ENCODE peak calls at places on chromosomes 7 and 10, in five cellular contexts. One of them, this sample, is unnamed.

GRCh38 chr7:906776-907157 is 30.4 kb downstream of the GET4 start:
- DNase-seq in H1: no peak
- DNase-seq in IMR-90: no peak
- DNase-seq in neuronal stem cell: no peak
- DNase-seq in mesenchymal stem cell: no peak
- DNase-seq in this sample: no peak

GRCh38 chr10:70785190-70785589 is at the start of gene TBATA:
- DNase-seq in H1: no peak
- DNase-seq in IMR-90: no peak
- DNase-seq in neuronal stem cell: no peak
- DNase-seq in mesenchymal stem cell: no peak
- DNase-seq in this sample: no peak

GRCh38 chr7:107232568-107233090 is 63.8 kb downstream of the HBP1 start:
- DNase-seq in H1: no peak
- DNase-seq in IMR-90: peak
- DNase-seq in neuronal stem cell: no peak
- DNase-seq in mesenchymal stem cell: peak
- DNase-seq in this sample: no peak

GRCh38 chr7:91657386-91658120 is 222.9 kb downstream of the MTERF1 start:
- DNase-seq in H1: no peak
- DNase-seq in IMR-90: no peak
- DNase-seq in neuronal stem cell: no peak
- DNase-seq in mesenchymal stem cell: peak
- DNase-seq in this sample: no peak

GRCh38 chr10:73768881-73769280 is 13.0 kb upstream of the CHCHD1 start:
- DNase-seq in H1: no peak
- DNase-seq in IMR-90: no peak
- DNase-seq in neuronal stem cell: no peak
- DNase-seq in mesenchymal stem cell: no peak
- DNase-seq in this sample: peak

GRCh38 chr10:62732841-62733653 is 71.5 kb upstream of the ADO start:
- DNase-seq in H1: no peak
- DNase-seq in IMR-90: peak
- DNase-seq in neuronal stem cell: no peak
- DNase-seq in mesenchymal stem cell: peak
- DNase-seq in this sample: no peak

GRCh38 chr10:131998050-131998844 is 16.5 kb upstream of the BNIP3 start:
- DNase-seq in H1: no peak
- DNase-seq in IMR-90: no peak
- DNase-seq in neuronal stem cell: no peak
- DNase-seq in mesenchymal stem cell: no peak
- DNase-seq in this sample: no peak

GRCh38 chr10:84026821-84027257 is 112.5 kb upstream of the GHITM start:
- DNase-seq in H1: no peak
- DNase-seq in IMR-90: peak
- DNase-seq in neuronal stem cell: peak
- DNase-seq in mesenchymal stem cell: peak
- DNase-seq in this sample: peak

GRCh38 chr10:72331575-72332422 is 22.9 kb downstream of the DNAJB12 start:
- DNase-seq in H1: peak
- DNase-seq in IMR-90: peak
- DNase-seq in neuronal stem cell: peak
- DNase-seq in mesenchymal stem cell: peak
- DNase-seq in this sample: peak

GRCh38 chr10:123986736-123987135 is 95.1 kb upstream of the CPXM2 start:
- DNase-seq in H1: no peak
- DNase-seq in IMR-90: no peak
- DNase-seq in neuronal stem cell: no peak
- DNase-seq in mesenchymal stem cell: no peak
- DNase-seq in this sample: no peak

GRCh38 chr10:97499561-97500296 is 1.0 kb downstream of the UBTD1 start:
- DNase-seq in H1: no peak
- DNase-seq in IMR-90: peak
- DNase-seq in neuronal stem cell: no peak
- DNase-seq in mesenchymal stem cell: peak
- DNase-seq in this sample: no peak

GRCh38 chr10:124640538-124641231 is 103.5 kb downstream of the FAM53B start:
- DNase-seq in H1: no peak
- DNase-seq in IMR-90: no peak
- DNase-seq in neuronal stem cell: peak
- DNase-seq in mesenchymal stem cell: no peak
- DNase-seq in this sample: no peak

GRCh38 chr7:128084896-128085608 is 53.8 kb upstream of the LRRC4 start:
- DNase-seq in H1: no peak
- DNase-seq in IMR-90: peak
- DNase-seq in neuronal stem cell: no peak
- DNase-seq in mesenchymal stem cell: peak
- DNase-seq in this sample: no peak

DNA sequence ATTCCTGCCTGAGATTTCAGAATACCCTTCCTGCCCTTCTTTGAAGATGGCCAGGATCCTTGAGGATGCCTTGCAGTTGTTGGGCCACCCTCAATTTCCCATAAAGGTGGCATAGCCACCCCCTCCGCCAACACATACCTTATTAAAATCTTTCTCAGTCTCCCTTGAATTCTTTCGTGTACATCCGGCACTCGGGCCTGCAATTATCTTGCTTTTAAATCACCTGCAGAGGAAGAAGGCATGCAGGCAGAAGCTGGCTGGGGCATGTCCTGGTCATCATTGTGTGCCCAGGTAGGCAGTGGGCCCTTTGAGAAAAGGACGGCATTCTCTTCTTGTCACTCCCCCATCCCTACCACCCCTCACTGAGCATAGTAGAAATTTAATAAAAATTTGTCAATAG is 189.5 kb upstream of the LYZL1 start:
- DNase-seq in H1: no peak
- DNase-seq in IMR-90: no peak
- DNase-seq in neuronal stem cell: no peak
- DNase-seq in mesenchymal stem cell: no peak
- DNase-seq in this sample: no peak
- H2BK120ac ChIP-seq in H1: no peak
- H2BK120ac ChIP-seq in IMR-90: no peak
- H2BK120ac ChIP-seq in neuronal stem cell: no peak
- H2BK120ac ChIP-seq in mesenchymal stem cell: no peak
- H2BK120ac ChIP-seq in this sample: no peak

GRCh38 chr7:113099284-113099919 is 12.8 kb upstream of the GPR85 start:
- DNase-seq in H1: no peak
- DNase-seq in IMR-90: peak
- DNase-seq in neuronal stem cell: no peak
- DNase-seq in mesenchymal stem cell: no peak
- DNase-seq in this sample: peak
- H2BK120ac ChIP-seq in H1: no peak
- H2BK120ac ChIP-seq in IMR-90: no peak
- H2BK120ac ChIP-seq in neuronal stem cell: no peak
- H2BK120ac ChIP-seq in mesenchymal stem cell: no peak
- H2BK120ac ChIP-seq in this sample: no peak

DNA sequence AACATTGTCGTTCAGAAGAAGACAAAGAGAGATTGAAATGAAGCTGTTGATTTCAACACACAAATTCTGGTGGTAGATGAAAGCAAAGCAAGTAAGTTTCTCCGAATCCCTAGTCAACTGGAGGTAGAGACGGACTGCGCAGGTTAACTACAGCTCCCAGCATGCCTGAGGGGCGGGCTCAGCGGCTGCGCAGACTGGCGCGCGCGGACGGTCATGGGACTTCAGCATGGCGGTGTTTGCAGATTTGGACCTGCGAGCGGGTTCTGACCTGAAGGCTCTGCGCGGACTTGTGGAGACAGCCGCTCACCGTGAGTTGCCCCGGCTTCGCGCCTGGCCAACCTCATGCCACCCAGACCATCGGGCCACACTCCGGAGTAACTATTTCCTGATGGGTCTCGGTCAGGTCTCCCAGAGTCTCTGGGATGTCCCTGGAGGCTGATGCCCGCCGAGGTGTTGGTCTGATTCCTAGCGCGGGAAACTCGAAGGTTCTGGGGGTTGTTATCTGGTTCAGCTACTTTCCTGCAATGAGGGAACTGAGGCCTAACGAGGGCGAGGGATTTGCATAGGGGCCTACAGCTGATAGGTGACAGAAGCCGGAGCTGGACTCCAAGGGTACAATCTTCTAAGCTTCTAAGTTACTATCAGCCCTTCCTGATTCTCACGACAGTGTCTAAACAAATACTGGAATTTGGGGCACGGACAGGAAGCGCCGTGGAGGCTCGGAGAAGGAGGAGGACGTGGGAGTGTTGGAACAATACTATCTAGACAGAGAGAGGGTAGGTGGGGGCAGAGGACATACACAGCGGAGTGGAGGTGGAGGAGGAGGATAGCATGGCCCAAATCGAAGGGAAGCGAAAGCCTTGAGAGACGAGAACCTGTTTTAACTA is at the start of gene RPP30:
- DNase-seq in H1: no peak
- DNase-seq in IMR-90: peak
- DNase-seq in neuronal stem cell: peak
- DNase-seq in mesenchymal stem cell: peak
- DNase-seq in this sample: peak
- H2BK120ac ChIP-seq in H1: no peak
- H2BK120ac ChIP-seq in IMR-90: peak
- H2BK120ac ChIP-seq in neuronal stem cell: no peak
- H2BK120ac ChIP-seq in mesenchymal stem cell: no peak
- H2BK120ac ChIP-seq in this sample: no peak

DNA sequence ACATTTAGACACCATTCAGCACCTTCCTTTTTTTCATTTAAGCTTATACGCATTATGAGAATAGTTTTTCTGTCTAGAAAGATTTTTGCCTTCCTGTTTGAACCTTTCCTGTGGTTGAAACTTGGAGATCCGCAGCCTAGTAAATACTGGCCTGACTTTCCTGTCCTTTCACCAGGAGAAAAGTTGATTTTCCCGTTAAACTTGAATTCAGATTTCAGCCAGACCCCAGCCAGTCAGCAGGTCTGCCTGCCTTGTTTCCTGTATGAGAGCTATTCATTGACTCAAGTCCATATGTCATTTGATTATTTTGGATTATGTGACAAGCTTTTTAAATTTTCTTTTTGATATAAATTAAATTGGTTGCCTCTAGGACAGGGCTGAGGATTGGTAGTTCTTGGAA is 71.5 kb downstream of the EVX1 start:
- DNase-seq in H1: no peak
- DNase-seq in IMR-90: no peak
- DNase-seq in neuronal stem cell: no peak
- DNase-seq in mesenchymal stem cell: no peak
- DNase-seq in this sample: no peak
- H2BK120ac ChIP-seq in H1: no peak
- H2BK120ac ChIP-seq in IMR-90: no peak
- H2BK120ac ChIP-seq in neuronal stem cell: no peak
- H2BK120ac ChIP-seq in mesenchymal stem cell: no peak
- H2BK120ac ChIP-seq in this sample: no peak

DNA sequence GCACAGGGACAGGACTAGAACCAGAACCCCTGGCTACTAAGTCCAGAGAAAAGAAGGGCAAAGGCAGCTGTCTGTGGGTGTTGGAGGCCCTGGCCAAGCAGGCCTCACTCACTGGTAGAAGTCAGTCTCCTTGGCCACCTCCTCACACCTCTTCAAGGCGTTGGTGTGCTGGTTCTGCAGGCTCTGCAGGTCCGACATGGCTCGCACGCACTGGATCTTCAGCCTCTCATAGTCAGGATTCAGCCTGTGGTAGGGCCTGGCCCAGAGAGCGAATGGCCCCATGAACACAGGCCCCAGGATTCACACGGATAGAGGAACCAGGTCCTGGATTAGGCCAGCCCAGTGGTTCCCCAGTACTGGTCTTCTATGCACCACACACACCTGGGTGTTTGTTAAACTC is 72.4 kb downstream of the DLG5 start:
- DNase-seq in H1: no peak
- DNase-seq in IMR-90: no peak
- DNase-seq in neuronal stem cell: no peak
- DNase-seq in mesenchymal stem cell: no peak
- DNase-seq in this sample: no peak
- H2BK120ac ChIP-seq in H1: no peak
- H2BK120ac ChIP-seq in IMR-90: no peak
- H2BK120ac ChIP-seq in neuronal stem cell: no peak
- H2BK120ac ChIP-seq in mesenchymal stem cell: no peak
- H2BK120ac ChIP-seq in this sample: no peak

GRCh38 chr10:80739328-80739727 is 201.6 kb downstream of the SH2D4B start:
- DNase-seq in H1: no peak
- DNase-seq in IMR-90: no peak
- DNase-seq in neuronal stem cell: no peak
- DNase-seq in mesenchymal stem cell: no peak
- DNase-seq in this sample: no peak
- H2BK120ac ChIP-seq in H1: no peak
- H2BK120ac ChIP-seq in IMR-90: no peak
- H2BK120ac ChIP-seq in neuronal stem cell: peak
- H2BK120ac ChIP-seq in mesenchymal stem cell: no peak
- H2BK120ac ChIP-seq in this sample: no peak

DNA sequence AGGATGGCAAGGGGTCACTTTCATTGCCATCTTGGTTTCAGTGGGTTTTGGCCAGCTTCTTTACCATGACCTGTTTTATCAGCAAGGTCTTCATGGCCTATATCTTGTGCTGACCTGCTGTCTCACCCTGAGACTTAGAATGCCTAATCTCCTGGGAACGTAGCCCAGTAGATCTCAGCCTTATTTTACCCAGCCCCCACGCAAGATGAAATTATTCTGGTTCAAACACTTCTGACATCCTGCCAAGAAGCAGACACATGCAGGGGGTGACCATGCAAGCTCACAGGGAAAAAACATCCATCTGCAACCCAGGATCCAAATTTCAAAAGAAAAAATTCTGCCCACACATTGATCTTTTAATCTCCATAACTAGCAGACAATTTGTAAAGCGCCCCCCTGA is 88.4 kb upstream of the EEPD1 start:
- DNase-seq in H1: no peak
- DNase-seq in IMR-90: no peak
- DNase-seq in neuronal stem cell: no peak
- DNase-seq in mesenchymal stem cell: no peak
- DNase-seq in this sample: no peak
- H2BK120ac ChIP-seq in H1: no peak
- H2BK120ac ChIP-seq in IMR-90: no peak
- H2BK120ac ChIP-seq in neuronal stem cell: no peak
- H2BK120ac ChIP-seq in mesenchymal stem cell: no peak
- H2BK120ac ChIP-seq in this sample: no peak

This sample was measured in H9.